ENCODE peak calls at places on chromosomes 11 and 22, in nine cellular contexts. V, S, U, Z, Q, W, P, C and Y are unnamed samples.

GRCh38 chr11:125773516-125773915 is 5.1 kb downstream of the PATE2 start:
- DNase-seq in C (no peak), Q (no peak), Z (no peak), V (no peak), W (no peak), U (no peak), S (no peak), P (no peak), Y (no peak)

GRCh38 chr22:36377022-36377631 is 10.6 kb downstream of the MYH9 start:
- DNase-seq in P (no peak), C (no peak), S (no peak), Q (no peak), Z (no peak), V (no peak), U (no peak), W (no peak), Y (no peak)

GRCh38 chr11:21018248-21018647 is 348.9 kb downstream of the NELL1 start:
- DNase-seq in W (no peak), P (no peak), Z (no peak), V (no peak), Q (no peak), U (no peak), S (no peak), C (no peak), Y (no peak)

GRCh38 chr11:114083256-114084252 is 24.0 kb downstream of the ZBTB16 start:
- DNase-seq in S (no peak), V (no peak), U (no peak), C (no peak), W (no peak), Z (no peak), Q (no peak), P (no peak), Y (no peak)

GRCh38 chr11:82675838-82676237 is 57.8 kb downstream of the FAM181B start:
- DNase-seq in C (no peak), Q (no peak), U (no peak), V (no peak), W (no peak), Z (no peak), S (no peak), P (no peak), Y (no peak)

GRCh38 chr22:20550057-20550817 is 42.8 kb downstream of the MED15 start:
- DNase-seq in S (no peak), V (no peak), Z (no peak), W (no peak), Q (no peak), P (no peak), C (no peak), U (no peak), Y (no peak)

GRCh38 chr11:64854534-64855502 is 10.4 kb upstream of the CDC42BPG start:
- DNase-seq in V (peak), U (no peak), P (no peak), Z (no peak), C (no peak), Q (no peak), S (peak), W (peak), Y (peak)

GRCh38 chr11:13772223-13773046 is 104.0 kb downstream of the FAR1 start:
- DNase-seq in W (peak), V (peak), U (peak), Q (peak), Z (no peak), C (peak), S (no peak), P (no peak), Y (no peak)

GRCh38 chr11:68683086-68683951 is 1.0 kb upstream of the GAL start:
- DNase-seq in Z (no peak), C (no peak), W (no peak), Q (no peak), U (no peak), P (no peak), V (no peak), S (no peak), Y (no peak)

GRCh38 chr11:110311783-110312578 is 15.6 kb upstream of the RDX start:
- DNase-seq in Q (no peak), V (peak), P (no peak), S (no peak), Z (no peak), C (no peak), U (no peak), W (no peak), Y (no peak)

GRCh38 chr22:45210174-45210573 is 30.5 kb downstream of the KIAA0930 start:
- DNase-seq in S (no peak), V (no peak), C (no peak), P (no peak), W (no peak), Q (no peak), Z (no peak), U (no peak), Y (no peak)

GRCh38 chr11:10443152-10443551 is 11.9 kb upstream of the AMPD3 start:
- DNase-seq in S (no peak), W (no peak), U (no peak), V (no peak), Q (no peak), Z (no peak), C (peak), P (no peak), Y (no peak)

GRCh38 chr11:17209939-17210245 is 2.1 kb upstream of the PIK3C2A start:
- DNase-seq in C (no peak), Z (no peak), U (no peak), P (no peak), W (no peak), V (no peak), S (no peak), Q (no peak), Y (no peak)

GRCh38 chr11:120208012-120208441 is 2.8 kb upstream of the OAF start:
- DNase-seq in S (no peak), V (no peak), Q (no peak), W (no peak), C (no peak), Z (no peak), U (no peak), P (no peak), Y (no peak)

GRCh38 chr11:119773016-119773415 is 44.0 kb upstream of the NECTIN1 start:
- DNase-seq in Q (no peak), Z (no peak), U (peak), P (no peak), V (no peak), W (no peak), C (no peak), S (no peak), Y (no peak)

GRCh38 chr22:29633514-29634312 is 30.3 kb downstream of the NF2 start:
- DNase-seq in C (no peak), V (no peak), W (no peak), S (no peak), Z (no peak), Q (no peak), P (no peak), U (no peak), Y (no peak)

GRCh38 chr11:120546312-120547205 is 35.0 kb downstream of the GRIK4 start:
- DNase-seq in C (no peak), U (no peak), Q (no peak), S (no peak), V (peak), Z (no peak), W (no peak), P (peak), Y (peak)

GRCh38 chr11:114399490-114399889 is 821 bp downstream of the C11orf71 start:
- DNase-seq in V (no peak), C (no peak), Z (no peak), U (no peak), W (no peak), S (no peak), P (no peak), Q (no peak), Y (no peak)

GRCh38 chr11:17513853-17514252 is 30.4 kb downstream of the USH1C start:
- DNase-seq in S (no peak), V (no peak), P (no peak), W (no peak), Z (no peak), C (no peak), U (no peak), Q (no peak), Y (no peak)

GRCh38 chr11:123185326-123185725 is 9.7 kb downstream of the CLMP start:
- DNase-seq in C (no peak), Q (no peak), S (no peak), Z (no peak), U (no peak), W (no peak), V (no peak), P (no peak), Y (no peak)

GRCh38 chr11:92152245-92152644 is 72.4 kb upstream of the FAT3 start:
- DNase-seq in C (no peak), W (no peak), P (no peak), Q (peak), V (no peak), Z (no peak), S (no peak), U (no peak), Y (no peak)

GRCh38 chr11:62689421-62690183 is at the start of gene LRRN4CL:
- DNase-seq in U (no peak), Z (no peak), C (no peak), S (no peak), V (peak), W (peak), P (peak), Q (no peak), Y (peak)

GRCh38 chr11:70141490-70142014 is 61.5 kb upstream of the FADD start:
- DNase-seq in Q (no peak), W (no peak), S (no peak), Z (no peak), C (no peak), U (peak), P (no peak), V (no peak), Y (no peak)

GRCh38 chr22:37639771-37640590 is 512 bp downstream of the SH3BP1 start:
- DNase-seq in C (no peak), Z (no peak), U (no peak), V (no peak), P (no peak), S (no peak), Q (no peak), W (no peak), Y (no peak)

GRCh38 chr11:4697583-4697982 is at the start of gene OR51E2:
- DNase-seq in C (no peak), W (no peak), Q (no peak), V (peak), P (no peak), U (peak), S (no peak), Z (no peak), Y (no peak)

GRCh38 chr11:11608783-11609232 is 13.0 kb downstream of the GALNT18 start:
- DNase-seq in Q (no peak), V (peak), P (no peak), C (no peak), S (no peak), W (peak), Z (no peak), U (no peak), Y (no peak)

GRCh38 chr11:111607751-111608150 is 5.5 kb downstream of the SIK2 start:
- DNase-seq in V (no peak), Q (no peak), Z (no peak), W (no peak), U (no peak), C (no peak), P (no peak), S (no peak), Y (no peak)

GRCh38 chr11:77871855-77872254 is 50.9 kb downstream of the AAMDC start:
- DNase-seq in C (no peak), U (no peak), Z (no peak), P (no peak), V (no peak), W (no peak), S (no peak), Q (no peak), Y (no peak)